ENCODE peak calls at places on chromosomes 1 and 21, in five cellular contexts. A, V, Y, X and H are unnamed samples.

GRCh38 chr1:172720325-172720724 is 61.4 kb downstream of the FASLG start:
- DNase-seq in A (no peak), V (no peak), Y (no peak), X (no peak), H (no peak)

GRCh38 chr1:175434268-175434860 is 241.8 kb upstream of the KIAA0040 start:
- DNase-seq in A (no peak), V (no peak), Y (no peak), X (no peak), H (no peak)

GRCh38 chr1:71157151-71157550 is 76.3 kb upstream of the ZRANB2 start:
- DNase-seq in A (peak), V (no peak), Y (no peak), X (no peak), H (no peak)

GRCh38 chr1:226912587-226913176 is 27.4 kb upstream of the COQ8A start:
- DNase-seq in A (peak), V (peak), Y (peak), X (no peak), H (no peak)

GRCh38 chr21:43968410-43969114 is 43.5 kb upstream of the TRAPPC10 start:
- DNase-seq in A (no peak), V (no peak), Y (no peak), X (no peak), H (no peak)

GRCh38 chr1:10459185-10459584 is 9.4 kb downstream of the CORT start:
- DNase-seq in A (peak), V (no peak), Y (no peak), X (peak), H (no peak)

GRCh38 chr1:117122297-117123025 is 912 bp upstream of the TRIM45 start:
- DNase-seq in A (no peak), V (no peak), Y (no peak), X (no peak), H (no peak)

GRCh38 chr1:230977781-230978490 is 725 bp downstream of the TTC13 start:
- DNase-seq in A (peak), V (peak), Y (no peak), X (no peak), H (peak)

GRCh38 chr1:10161541-10162290 is 48.7 kb upstream of the KIF1B start:
- DNase-seq in A (no peak), V (no peak), Y (no peak), X (no peak), H (no peak)

GRCh38 chr1:89429062-89429461 is 65.2 kb downstream of the GBP6 start:
- DNase-seq in A (no peak), V (no peak), Y (no peak), X (no peak), H (no peak)

GRCh38 chr1:45246760-45247159 is 40.4 kb upstream of the ZSWIM5 start:
- DNase-seq in A (peak), V (no peak), Y (no peak), X (peak), H (no peak)

GRCh38 chr1:154502066-154502741 is at the start of the genes SHE and TDRD10:
- DNase-seq in A (peak), V (no peak), Y (no peak), X (no peak), H (no peak)

GRCh38 chr1:39988618-39989343 is 33.8 kb downstream of the MFSD2A start:
- DNase-seq in A (no peak), V (no peak), Y (no peak), X (no peak), H (no peak)

GRCh38 chr1:19366599-19367315 is 54.6 kb downstream of the SLC66A1 start:
- DNase-seq in A (no peak), V (no peak), Y (no peak), X (no peak), H (no peak)

GRCh38 chr21:25956993-25957714 is 213.4 kb downstream of the APP start:
- DNase-seq in A (no peak), V (no peak), Y (no peak), X (no peak), H (no peak)

GRCh38 chr1:147542549-147542857 is 1.2 kb downstream of the BCL9 start:
- DNase-seq in A (no peak), V (no peak), Y (no peak), X (no peak), H (no peak)

GRCh38 chr21:42526379-42526727 is 12.7 kb downstream of the SLC37A1 start:
- DNase-seq in A (peak), V (no peak), Y (peak), X (no peak), H (peak)

GRCh38 chr1:85325920-85326319 is 49.5 kb upstream of the BCL10 start:
- DNase-seq in A (peak), V (no peak), Y (no peak), X (peak), H (no peak)

GRCh38 chr1:201016211-201016651 is 7.3 kb downstream of the KIF21B start:
- DNase-seq in A (peak), V (no peak), Y (no peak), X (no peak), H (peak)